ENCODE peak calls at places on chromosomes 16 and 17, in four cellular contexts. One of them, this sample, is unnamed.

GRCh38 chr17:17559164-17559563 is 32.3 kb downstream of the PEMT start:
- DNase-seq in BE2C: no peak
- DNase-seq in fibroblast of lung: no peak
- DNase-seq in germinal center: no peak
- DNase-seq in this sample: no peak

GRCh38 chr16:11683140-11683539 is 14.9 kb downstream of the SNN start:
- DNase-seq in BE2C: no peak
- DNase-seq in fibroblast of lung: no peak
- DNase-seq in germinal center: no peak
- DNase-seq in this sample: no peak

GRCh38 chr16:11576427-11577289 is 10.1 kb downstream of the LITAF start:
- DNase-seq in BE2C: no peak
- DNase-seq in fibroblast of lung: no peak
- DNase-seq in germinal center: peak
- DNase-seq in this sample: no peak

GRCh38 chr16:397736-398332 is 835 bp downstream of the NME4 start:
- DNase-seq in BE2C: peak
- DNase-seq in fibroblast of lung: peak
- DNase-seq in germinal center: no peak
- DNase-seq in this sample: peak

GRCh38 chr17:38559025-38559879 is 46.5 kb downstream of the SRCIN1 start:
- DNase-seq in BE2C: peak
- DNase-seq in fibroblast of lung: peak
- DNase-seq in germinal center: peak
- DNase-seq in this sample: peak

GRCh38 chr16:85503642-85504224 is 109.4 kb upstream of the GSE1 start:
- DNase-seq in BE2C: no peak
- DNase-seq in fibroblast of lung: no peak
- DNase-seq in germinal center: no peak
- DNase-seq in this sample: no peak

GRCh38 chr16:85103096-85104079 is 8.9 kb downstream of the CIBAR2 start:
- DNase-seq in BE2C: no peak
- DNase-seq in fibroblast of lung: no peak
- DNase-seq in germinal center: no peak
- DNase-seq in this sample: peak

GRCh38 chr17:49748791-49749190 is 15.1 kb downstream of the FAM117A start:
- DNase-seq in BE2C: no peak
- DNase-seq in fibroblast of lung: no peak
- DNase-seq in germinal center: no peak
- DNase-seq in this sample: no peak